ENCODE peak calls at places on chromosomes 5 and 9, in ten cellular contexts. U, F, W, N, Q, X, K, Y, T and I are unnamed samples.

GRCh38 chr9:16356196-16356765 is 514.2 kb downstream of the BNC2 start:
- DNase-seq in U (no peak), F (no peak), W (no peak), N (no peak), Q (no peak), X (no peak), K (no peak), Y (no peak), T (peak), I (no peak)

GRCh38 chr5:143717400-143717799 is 94.6 kb upstream of the HMHB1 start:
- DNase-seq in U (no peak), F (no peak), W (peak), N (no peak), Q (no peak), X (no peak), K (no peak), Y (no peak), T (no peak), I (peak)

GRCh38 chr5:74281191-74281590 is 359.3 kb downstream of the ENC1 start:
- DNase-seq in U (no peak), F (no peak), W (no peak), N (no peak), Q (no peak), X (no peak), K (no peak), Y (no peak), T (no peak), I (no peak)

GRCh38 chr9:125632321-125633115 is 74.5 kb downstream of the MAPKAP1 start:
- DNase-seq in U (no peak), F (no peak), W (peak), N (peak), Q (no peak), X (no peak), K (no peak), Y (no peak), T (no peak), I (no peak)

GRCh38 chr9:130846487-130847305 is 11.6 kb downstream of the ABL1 start:
- DNase-seq in U (peak), F (peak), W (peak), N (no peak), Q (no peak), X (no peak), K (peak), Y (no peak), T (no peak), I (peak)

GRCh38 chr9:126724226-126724625 is 80.6 kb upstream of the ZBTB43 start:
- DNase-seq in U (no peak), F (no peak), W (no peak), N (no peak), Q (no peak), X (no peak), K (no peak), Y (no peak), T (no peak), I (no peak)

GRCh38 chr5:72633649-72634048 is 126.4 kb upstream of the ZNF366 start:
- DNase-seq in U (no peak), F (no peak), W (peak), N (no peak), Q (no peak), X (no peak), K (peak), Y (no peak), T (no peak), I (peak)

GRCh38 chr5:76175051-76175666 is 92.0 kb downstream of the SV2C start:
- DNase-seq in U (no peak), F (no peak), W (peak), N (peak), Q (peak), X (no peak), K (no peak), Y (peak), T (no peak), I (peak)

GRCh38 chr5:61884242-61884855 is 421.7 kb upstream of the KIF2A start:
- DNase-seq in U (no peak), F (no peak), W (no peak), N (peak), Q (no peak), X (no peak), K (no peak), Y (no peak), T (no peak), I (no peak)

GRCh38 chr9:36101916-36102741 is 34.4 kb upstream of the GLIPR2 start:
- DNase-seq in U (no peak), F (no peak), W (peak), N (peak), Q (peak), X (peak), K (peak), Y (no peak), T (peak), I (peak)

GRCh38 chr5:36355513-36355912 is 53.8 kb upstream of the RANBP3L start:
- DNase-seq in U (no peak), F (no peak), W (no peak), N (no peak), Q (no peak), X (no peak), K (no peak), Y (no peak), T (no peak), I (no peak)

GRCh38 chr5:163661358-163661757 is 155.9 kb downstream of the MAT2B start:
- DNase-seq in U (no peak), F (no peak), W (no peak), N (no peak), Q (no peak), X (no peak), K (no peak), Y (no peak), T (no peak), I (no peak)

GRCh38 chr9:16029056-16029615 is 476.3 kb downstream of the CCDC171 start:
- DNase-seq in U (no peak), F (no peak), W (peak), N (no peak), Q (no peak), X (no peak), K (no peak), Y (no peak), T (no peak), I (peak)

GRCh38 chr9:112550531-112550930 is 63.9 kb downstream of the KIAA1958 start:
- DNase-seq in U (no peak), F (no peak), W (no peak), N (no peak), Q (no peak), X (no peak), K (no peak), Y (no peak), T (no peak), I (no peak)

GRCh38 chr9:4894076-4894475 is 91.0 kb upstream of the JAK2 start:
- DNase-seq in U (no peak), F (no peak), W (peak), N (no peak), Q (no peak), X (no peak), K (no peak), Y (no peak), T (no peak), I (peak)

GRCh38 chr5:10467281-10468198 is 25.9 kb downstream of the ROPN1L start:
- DNase-seq in U (peak), F (no peak), W (peak), N (peak), Q (no peak), X (no peak), K (no peak), Y (no peak), T (no peak), I (peak)

GRCh38 chr9:137456061-137456863 is 2.9 kb downstream of the NSMF start:
- DNase-seq in U (peak), F (peak), W (no peak), N (peak), Q (no peak), X (no peak), K (peak), Y (no peak), T (no peak), I (peak)

GRCh38 chr9:136011376-136011702 is 50.2 kb upstream of the UBAC1 start:
- DNase-seq in U (peak), F (no peak), W (no peak), N (no peak), Q (no peak), X (no peak), K (no peak), Y (no peak), T (no peak), I (no peak)

GRCh38 chr9:120931278-120932085 is 4.9 kb upstream of the TRAF1 start:
- DNase-seq in U (no peak), F (no peak), W (peak), N (no peak), Q (no peak), X (no peak), K (no peak), Y (peak), T (no peak), I (peak)

GRCh38 chr9:33082538-33083326 is 6.3 kb upstream of the SMU1 start:
- DNase-seq in U (peak), F (peak), W (no peak), N (no peak), Q (no peak), X (no peak), K (no peak), Y (no peak), T (no peak), I (no peak)

GRCh38 chr5:54651482-54652076 is 134.0 kb downstream of the SNX18 start:
- DNase-seq in U (no peak), F (peak), W (no peak), N (peak), Q (no peak), X (peak), K (peak), Y (no peak), T (peak), I (peak)

GRCh38 chr5:72558383-72558782 is 51.2 kb upstream of the ZNF366 start:
- DNase-seq in U (no peak), F (no peak), W (no peak), N (no peak), Q (no peak), X (no peak), K (no peak), Y (no peak), T (no peak), I (no peak)

GRCh38 chr5:36928947-36929346 is 52.4 kb downstream of the NIPBL start:
- DNase-seq in U (no peak), F (no peak), W (peak), N (no peak), Q (no peak), X (no peak), K (no peak), Y (no peak), T (no peak), I (peak)

GRCh38 chr9:110427497-110428104 is 89.9 kb upstream of the TXNDC8 start:
- DNase-seq in U (no peak), F (no peak), W (peak), N (no peak), Q (no peak), X (no peak), K (no peak), Y (no peak), T (no peak), I (peak)

GRCh38 chr5:88955403-88955802 is 72.4 kb upstream of the MEF2C start:
- DNase-seq in U (no peak), F (no peak), W (no peak), N (no peak), Q (no peak), X (no peak), K (no peak), Y (no peak), T (no peak), I (no peak)

GRCh38 chr9:124695280-124695890 is 75.7 kb downstream of the NR6A1 start:
- DNase-seq in U (no peak), F (no peak), W (peak), N (no peak), Q (no peak), X (no peak), K (no peak), Y (no peak), T (no peak), I (peak)

GRCh38 chr9:22240619-22241018 is 206.0 kb upstream of the DMRTA1 start:
- DNase-seq in U (no peak), F (no peak), W (peak), N (peak), Q (no peak), X (no peak), K (no peak), Y (no peak), T (no peak), I (peak)

GRCh38 chr5:144126707-144127106 is 43.8 kb downstream of the YIPF5 start:
- DNase-seq in U (no peak), F (no peak), W (no peak), N (no peak), Q (no peak), X (no peak), K (no peak), Y (no peak), T (no peak), I (no peak)

GRCh38 chr9:136052991-136053756 is 41.9 kb downstream of the NACC2 start:
- DNase-seq in U (no peak), F (no peak), W (no peak), N (no peak), Q (no peak), X (no peak), K (no peak), Y (no peak), T (no peak), I (peak)

GRCh38 chr9:133953976-133954709 is 38.0 kb downstream of the VAV2 start:
- DNase-seq in U (peak), F (peak), W (no peak), N (no peak), Q (no peak), X (no peak), K (no peak), Y (no peak), T (no peak), I (no peak)

GRCh38 chr9:109821711-109822110 is 41.7 kb downstream of the PALM2AKAP2 start:
- DNase-seq in U (no peak), F (no peak), W (peak), N (no peak), Q (no peak), X (no peak), K (no peak), Y (no peak), T (no peak), I (peak)

GRCh38 chr5:96316487-96316886 is 116.6 kb downstream of the PCSK1 start:
- DNase-seq in U (no peak), F (no peak), W (no peak), N (no peak), Q (no peak), X (no peak), K (no peak), Y (no peak), T (no peak), I (no peak)

GRCh38 chr9:124665391-124666058 is 105.6 kb downstream of the NR6A1 start:
- DNase-seq in U (no peak), F (no peak), W (peak), N (peak), Q (no peak), X (no peak), K (no peak), Y (no peak), T (no peak), I (peak)

DNA sequence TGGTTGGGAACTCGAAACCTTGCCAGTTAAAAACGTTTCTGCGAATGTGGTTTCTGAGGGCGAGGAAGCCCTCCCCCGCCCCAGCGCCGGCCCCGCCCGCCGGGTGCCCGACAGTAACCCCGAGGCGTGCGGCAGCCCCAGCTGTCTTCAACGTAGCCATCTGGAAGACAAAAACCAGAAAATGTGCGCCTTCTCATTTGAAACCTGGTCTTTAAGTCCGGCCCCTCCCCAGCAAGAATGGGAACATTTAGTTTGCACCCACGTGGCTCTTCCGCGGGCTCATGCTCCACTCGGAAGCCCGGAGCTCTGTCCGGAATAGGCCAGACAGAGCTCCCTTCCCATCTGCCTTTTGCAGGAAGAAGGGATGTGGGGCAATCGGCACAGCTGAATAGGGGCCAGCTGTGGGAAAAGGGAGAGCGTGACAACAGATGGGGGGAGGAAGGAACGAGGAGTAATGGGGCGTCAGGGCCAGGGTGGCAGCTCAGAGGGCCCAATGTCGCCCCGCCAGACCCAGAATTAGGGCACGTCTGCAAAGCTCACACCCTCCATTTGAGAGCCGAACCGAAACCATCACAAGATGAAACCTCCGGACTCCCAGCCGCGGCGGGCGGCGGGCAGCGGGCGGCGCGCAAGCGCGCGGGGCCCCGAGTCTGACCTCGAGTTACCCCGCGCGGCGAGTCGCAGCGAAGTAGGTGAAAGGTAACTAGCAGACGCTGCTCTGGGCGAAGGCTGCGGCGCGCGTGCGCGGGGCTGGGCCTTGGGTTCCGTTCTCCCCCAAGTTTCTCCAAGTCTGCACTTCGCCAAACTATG is 63.4 kb upstream of the ABCA1 start:
- DNase-seq in U (peak), F (peak), W (peak), N (peak), Q (peak), X (peak), K (peak), Y (peak), T (peak), I (peak)
- TF ChIP-seq CTCF in U (no peak), F (no peak), W (no peak), N (no peak), Q (no peak), X (no peak), K (no peak), Y (no peak), T (no peak), I (no peak)

DNA sequence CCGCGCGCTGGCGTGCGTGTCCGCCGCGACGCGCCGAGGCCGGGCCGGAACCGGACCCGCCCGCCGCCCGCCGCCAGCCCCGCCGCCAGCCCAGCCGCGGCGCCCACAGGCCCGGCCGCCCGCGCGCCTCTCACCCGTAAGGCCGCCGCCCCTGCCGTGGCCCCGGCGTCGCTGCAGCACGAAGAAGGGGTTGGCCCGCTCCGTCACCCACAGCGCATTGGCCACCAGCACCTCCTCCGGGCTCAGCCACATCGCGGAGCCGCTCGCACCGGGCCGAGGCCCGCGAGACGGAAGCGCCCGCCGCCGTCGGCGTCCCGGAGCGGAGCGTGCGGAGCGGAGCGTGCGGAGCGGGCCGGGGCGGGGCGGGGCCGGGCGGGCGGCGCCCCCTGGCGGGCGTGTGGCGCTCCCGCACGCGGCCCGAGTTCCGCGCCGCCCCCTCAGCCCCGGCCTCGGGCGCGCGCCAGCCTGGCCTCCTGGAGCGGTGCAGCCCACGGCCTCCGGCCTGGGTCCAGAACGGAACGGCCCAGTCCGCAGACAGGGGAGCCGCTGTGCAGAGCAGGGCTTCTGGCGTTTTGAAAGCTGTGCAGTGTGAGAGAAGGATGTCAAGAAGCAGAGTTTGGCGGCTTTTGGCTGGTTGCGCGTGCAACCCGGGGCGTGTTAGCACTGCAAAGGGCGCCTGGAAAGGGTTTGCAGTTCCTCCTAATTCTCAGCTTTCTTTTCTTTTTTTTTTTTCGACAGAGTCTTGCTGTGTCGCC is at the start of gene TBC1D9B:
- DNase-seq in U (peak), F (peak), W (peak), N (no peak), Q (peak), X (peak), K (peak), Y (peak), T (peak), I (peak)
- TF ChIP-seq CTCF in U (peak), F (peak), W (peak), N (no peak), Q (peak), X (no peak), K (peak), Y (peak), T (peak), I (peak)

GRCh38 chr5:168086104-168086610 is 205.3 kb upstream of the WWC1 start:
- DNase-seq in U (no peak), F (no peak), W (peak), N (peak), Q (peak), X (no peak), K (peak), Y (no peak), T (no peak), I (no peak)
- TF ChIP-seq CTCF in U (no peak), F (no peak), W (peak), N (peak), Q (no peak), X (no peak), K (no peak), Y (no peak), T (no peak), I (no peak)

DNA sequence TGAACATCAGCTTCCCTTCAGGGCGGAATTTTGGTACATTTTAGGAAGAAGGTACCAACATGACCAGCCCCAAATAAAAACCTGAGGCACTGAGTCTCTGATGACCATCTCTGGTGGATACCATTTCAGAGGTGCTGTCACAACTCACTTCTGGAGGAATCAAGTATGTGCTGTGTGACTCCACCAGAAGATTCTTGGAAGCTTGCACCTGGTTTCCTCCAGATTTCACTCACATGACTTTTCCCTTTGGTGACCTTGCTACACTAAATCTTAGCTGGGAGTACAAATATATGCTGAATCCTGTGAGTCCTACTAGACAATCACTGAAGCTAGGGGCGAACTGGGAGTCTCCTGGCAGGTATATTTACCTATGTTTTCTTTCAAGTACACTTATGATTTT is 28.5 kb downstream of the ECPAS start:
- DNase-seq in U (no peak), F (no peak), W (no peak), N (no peak), Q (no peak), X (no peak), K (no peak), Y (no peak), T (no peak), I (no peak)
- TF ChIP-seq CTCF in U (no peak), F (no peak), W (no peak), N (no peak), Q (no peak), X (no peak), K (no peak), Y (no peak), T (no peak), I (no peak)